ENCODE peak calls at places on chromosomes 5 and 9, in eight cellular contexts. U is H1, T is AG09309, S is right atrium auricular region, A is cardiac muscle cell, V is Panc1, N is GM23338, D is AG04449. I is an unnamed sample.

GRCh38 chr5:74630387-74631087 is 10.0 kb downstream of the ENC1 start:
- DNase-seq in U (no peak), T (peak), S (no peak), A (peak), V (peak), N (no peak), D (peak), I (no peak)

GRCh38 chr9:103991698-103992097 is 102.4 kb upstream of the SMC2 start:
- DNase-seq in U (no peak), T (no peak), S (no peak), A (no peak), V (no peak), N (no peak), D (no peak), I (no peak)

GRCh38 chr5:59296317-59297264 is 596.9 kb downstream of the PDE4D start:
- DNase-seq in U (no peak), T (no peak), S (no peak), A (peak), V (peak), N (no peak), D (no peak), I (no peak)

GRCh38 chr5:143432658-143433239 is 29.3 kb upstream of the NR3C1 start:
- DNase-seq in U (no peak), T (no peak), S (no peak), A (no peak), V (no peak), N (no peak), D (no peak), I (peak)

GRCh38 chr5:90289837-90290236 is 119.7 kb downstream of the CETN3 start:
- DNase-seq in U (no peak), T (no peak), S (no peak), A (peak), V (no peak), N (peak), D (no peak), I (no peak)

GRCh38 chr5:64384761-64385160 is 121.1 kb upstream of the RGS7BP start:
- DNase-seq in U (peak), T (no peak), S (no peak), A (peak), V (no peak), N (peak), D (no peak), I (no peak)

GRCh38 chr5:112689510-112689909 is 48.2 kb upstream of the APC start:
- DNase-seq in U (no peak), T (no peak), S (no peak), A (peak), V (no peak), N (no peak), D (no peak), I (no peak)

GRCh38 chr5:59923465-59923864 is 29.9 kb upstream of the PDE4D start:
- DNase-seq in U (no peak), T (no peak), S (no peak), A (peak), V (no peak), N (peak), D (no peak), I (peak)

GRCh38 chr9:93629920-93630319 is 53.5 kb downstream of the PHF2 start:
- DNase-seq in U (peak), T (no peak), S (no peak), A (no peak), V (no peak), N (no peak), D (no peak), I (no peak)

GRCh38 chr5:9059920-9060691 is 485.8 kb downstream of the SEMA5A start:
- DNase-seq in U (no peak), T (peak), S (no peak), A (peak), V (peak), N (no peak), D (peak), I (peak)

GRCh38 chr9:35522725-35523124 is 32.8 kb downstream of the RUSC2 start:
- DNase-seq in U (no peak), T (no peak), S (no peak), A (no peak), V (no peak), N (no peak), D (no peak), I (no peak)

GRCh38 chr9:133094842-133095393 is 26.1 kb downstream of the RALGDS start:
- DNase-seq in U (no peak), T (no peak), S (no peak), A (no peak), V (no peak), N (no peak), D (no peak), I (no peak)

GRCh38 chr9:89502038-89502601 is 4.2 kb upstream of the SEMA4D start:
- DNase-seq in U (no peak), T (no peak), S (no peak), A (no peak), V (no peak), N (no peak), D (no peak), I (no peak)

GRCh38 chr5:108729306-108729645 is 18.4 kb upstream of the FER start:
- DNase-seq in U (no peak), T (no peak), S (no peak), A (peak), V (no peak), N (no peak), D (no peak), I (no peak)

GRCh38 chr5:108727639-108728565 is 19.8 kb upstream of the FER start:
- DNase-seq in U (peak), T (peak), S (peak), A (peak), V (no peak), N (peak), D (no peak), I (peak)

GRCh38 chr5:108728566-108729305 is 19.0 kb upstream of the FER start:
- DNase-seq in U (no peak), T (no peak), S (no peak), A (peak), V (no peak), N (peak), D (no peak), I (no peak)

GRCh38 chr5:108726446-108727091 is 21.1 kb upstream of the FER start:
- DNase-seq in U (no peak), T (no peak), S (no peak), A (no peak), V (no peak), N (no peak), D (no peak), I (peak)

DNA sequence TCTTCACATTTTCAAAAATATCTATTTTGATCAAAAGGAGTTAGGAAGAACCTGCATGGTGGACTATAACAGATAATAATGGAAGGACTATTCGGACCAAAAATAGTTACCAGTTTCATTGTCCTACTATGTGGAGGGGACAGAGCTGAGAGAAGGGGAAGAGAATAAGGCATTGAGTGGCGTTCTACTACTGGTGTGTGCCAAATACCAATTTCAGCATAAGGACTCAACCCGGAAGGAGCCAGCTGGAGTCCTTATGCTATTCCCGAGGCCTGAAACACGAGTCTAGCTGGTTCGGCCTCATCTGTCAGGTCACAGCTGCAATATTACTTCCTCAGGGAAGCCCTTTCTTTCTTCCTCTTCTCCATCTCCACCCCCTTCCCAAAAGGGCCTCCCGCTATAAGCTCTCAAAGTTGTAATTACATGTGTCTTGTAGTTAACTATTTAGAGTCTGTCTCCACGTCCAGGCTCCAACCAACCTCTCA is 20.5 kb upstream of the FER start:
- DNase-seq in U (peak), T (no peak), S (peak), A (peak), V (no peak), N (peak), D (no peak), I (peak)
- H3K4me3 ChIP-seq in U (peak), T (peak), S (peak), A (peak), V (peak), N (peak), D (peak), I (peak)

GRCh38 chr9:131096490-131097258 is at the start of gene AIF1L:
- DNase-seq in U (peak), T (no peak), S (no peak), A (no peak), V (no peak), N (peak), D (no peak), I (no peak)

GRCh38 chr9:131097259-131097947 is 1.1 kb downstream of the AIF1L start:
- DNase-seq in U (no peak), T (no peak), S (no peak), A (no peak), V (no peak), N (no peak), D (no peak), I (no peak)

GRCh38 chr9:131094015-131094414 is 2.3 kb upstream of the AIF1L start:
- DNase-seq in U (no peak), T (no peak), S (no peak), A (no peak), V (no peak), N (no peak), D (no peak), I (no peak)

GRCh38 chr9:131094622-131095021 is 1.7 kb upstream of the AIF1L start:
- DNase-seq in U (no peak), T (peak), S (peak), A (peak), V (no peak), N (no peak), D (no peak), I (peak)

GRCh38 chr9:131095666-131096489 is 453 bp upstream of the AIF1L start:
- DNase-seq in U (peak), T (no peak), S (no peak), A (peak), V (no peak), N (peak), D (no peak), I (no peak)
- TF ChIP-seq CTCF in U (peak), T (no peak), S (no peak), A (no peak), V (no peak), N (peak), D (no peak), I (no peak)

DNA sequence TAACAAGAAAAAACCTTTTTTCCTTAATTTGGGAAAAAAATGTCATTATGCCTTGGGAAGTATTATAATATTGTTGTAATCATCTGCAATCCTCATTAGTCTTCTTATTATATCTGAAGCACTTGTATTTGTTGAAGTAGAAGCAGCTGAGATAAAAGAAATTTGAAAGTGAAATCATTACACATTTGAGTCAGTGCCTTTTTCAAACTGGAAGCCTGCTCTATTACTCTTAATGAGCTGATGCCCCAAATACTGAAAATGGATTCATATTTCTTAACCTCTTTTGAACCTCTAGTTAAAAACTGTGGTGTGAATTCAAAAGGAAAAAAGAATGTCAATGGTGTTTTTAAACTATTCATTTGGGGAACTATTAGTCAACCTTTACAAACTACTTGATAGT is 1027.7 kb downstream of the NR2F1-AS1 start:
- DNase-seq in U (no peak), T (no peak), S (no peak), A (peak), V (no peak), N (no peak), D (no peak), I (no peak)
- H3K4me3 ChIP-seq in U (no peak), T (no peak), S (no peak), A (no peak), V (no peak), N (no peak), D (no peak), I (no peak)

GRCh38 chr9:120610975-120611689 is 31.2 kb upstream of the CDK5RAP2 start:
- DNase-seq in U (no peak), T (no peak), S (no peak), A (peak), V (no peak), N (peak), D (no peak), I (no peak)

GRCh38 chr9:120611690-120612068 is 31.7 kb upstream of the CDK5RAP2 start:
- DNase-seq in U (no peak), T (no peak), S (no peak), A (no peak), V (no peak), N (no peak), D (no peak), I (no peak)

GRCh38 chr9:120609636-120610035 is 29.7 kb upstream of the CDK5RAP2 start:
- DNase-seq in U (no peak), T (no peak), S (no peak), A (no peak), V (no peak), N (no peak), D (no peak), I (no peak)

GRCh38 chr9:120608421-120608820 is 28.5 kb upstream of the CDK5RAP2 start:
- DNase-seq in U (no peak), T (no peak), S (no peak), A (no peak), V (no peak), N (no peak), D (no peak), I (no peak)

DNA sequence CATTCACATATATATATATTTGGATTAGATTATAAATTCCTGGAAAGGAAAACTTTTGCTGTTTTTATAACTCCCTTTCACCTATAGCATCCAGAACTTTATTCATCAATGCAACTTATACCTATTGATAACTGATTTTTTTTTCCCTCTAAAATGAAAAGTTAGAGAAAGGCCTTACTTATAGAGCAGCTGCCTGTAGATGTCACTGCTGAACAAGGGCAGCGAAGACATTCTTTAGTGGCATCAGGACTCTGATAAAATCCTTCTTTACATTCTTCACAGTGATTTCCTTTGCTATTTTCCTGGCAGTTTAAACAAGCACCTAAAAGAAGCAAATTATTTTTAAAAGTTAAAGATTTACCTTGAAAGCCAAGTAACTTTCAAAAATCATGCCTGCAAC is 32.3 kb upstream of the CDK5RAP2 start:
- DNase-seq in U (no peak), T (no peak), S (no peak), A (peak), V (no peak), N (peak), D (no peak), I (no peak)
- TF ChIP-seq CTCF in U (peak), T (peak), S (no peak), A (no peak), V (peak), N (peak), D (peak), I (peak)

DNA sequence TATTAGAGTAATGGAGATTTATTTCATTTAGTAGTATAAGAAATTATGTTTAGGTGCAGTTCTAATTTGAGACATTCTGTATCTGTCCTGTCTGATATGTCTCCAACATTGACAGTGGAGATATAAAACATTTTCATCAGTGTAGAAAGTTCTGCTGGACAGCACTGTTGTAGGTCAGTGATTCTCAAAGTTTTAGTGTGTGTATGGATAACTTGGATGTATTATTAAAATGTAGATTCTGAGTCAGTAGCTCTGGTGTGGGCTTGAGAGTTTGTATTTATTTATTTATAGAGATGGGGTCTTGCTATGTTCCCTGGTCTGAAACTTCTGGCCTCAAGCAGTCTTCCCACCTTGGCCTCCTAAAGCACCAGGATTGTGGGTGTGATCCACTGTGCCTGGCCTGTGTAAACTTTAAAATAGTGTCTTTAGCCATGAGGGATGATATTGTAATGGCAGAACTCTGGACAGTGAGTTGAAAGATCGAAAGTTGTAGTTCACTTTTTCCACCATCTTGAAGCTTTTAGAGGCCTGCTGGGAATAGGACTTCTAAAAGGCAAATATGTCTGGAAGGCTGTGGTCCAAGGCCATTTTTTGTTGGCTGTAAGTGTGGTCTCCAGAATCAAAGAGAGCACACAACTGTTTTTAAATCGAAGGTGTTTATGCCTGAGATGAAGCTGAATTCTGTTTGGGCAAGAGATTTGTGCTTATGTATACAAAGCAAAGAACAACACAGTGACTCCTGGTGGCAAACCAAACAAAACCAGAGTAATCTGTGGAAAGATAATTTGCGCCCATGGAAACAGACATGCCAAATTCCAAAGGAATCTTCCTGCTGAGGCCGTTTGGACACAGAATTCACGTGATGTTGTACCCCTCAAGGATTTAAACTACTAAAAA is 12.4 kb downstream of the UBAP1 start:
- DNase-seq in U (no peak), T (no peak), S (no peak), A (peak), V (no peak), N (peak), D (no peak), I (no peak)
- H3K4me3 ChIP-seq in U (no peak), T (no peak), S (no peak), A (no peak), V (no peak), N (no peak), D (no peak), I (no peak)

GRCh38 chr5:6636293-6636692 is 3.1 kb downstream of the SRD5A1 start:
- DNase-seq in U (no peak), T (no peak), S (no peak), A (no peak), V (no peak), N (no peak), D (no peak), I (no peak)
- TF ChIP-seq CTCF in U (no peak), T (no peak), S (no peak), A (no peak), V (no peak), N (no peak), D (no peak), I (no peak)